ENCODE peak calls at places on chromosome X, in four cellular contexts. One of them, this sample, is unnamed.

GRCh38 chrX:130285710-130286109 is 17.0 kb upstream of the ZNF280C start:
- DNase-seq in cardiac fibroblast: no peak
- DNase-seq in naive thymus-derived CD8-positive, alpha-beta T cell: no peak
- DNase-seq in activated gamma-delta T cell treated with anti-CD3 and anti-CD28 coated beads, Interleukin-2, amount 50 U/mL, for 16 hours: no peak
- DNase-seq in this sample: no peak

GRCh38 chrX:136863826-136864225 is 16.7 kb downstream of the RBMX start:
- DNase-seq in cardiac fibroblast: no peak
- DNase-seq in activated gamma-delta T cell treated with anti-CD3 and anti-CD28 coated beads, Interleukin-2, amount 50 U/mL, for 16 hours: no peak
- DNase-seq in naive thymus-derived CD8-positive, alpha-beta T cell: no peak
- DNase-seq in this sample: no peak

GRCh38 chrX:134294548-134294947 is 57.6 kb downstream of the CCDC160 start:
- DNase-seq in activated gamma-delta T cell treated with anti-CD3 and anti-CD28 coated beads, Interleukin-2, amount 50 U/mL, for 16 hours: no peak
- DNase-seq in naive thymus-derived CD8-positive, alpha-beta T cell: no peak
- DNase-seq in cardiac fibroblast: peak; percentile 1
- DNase-seq in this sample: no peak

GRCh38 chrX:39869846-39870601 is 227.7 kb downstream of the BCOR start:
- DNase-seq in cardiac fibroblast: peak; percentile 64
- DNase-seq in activated gamma-delta T cell treated with anti-CD3 and anti-CD28 coated beads, Interleukin-2, amount 50 U/mL, for 16 hours: peak; percentile 74
- DNase-seq in naive thymus-derived CD8-positive, alpha-beta T cell: peak; percentile 19
- DNase-seq in this sample: peak; percentile 66

GRCh38 chrX:45230410-45230809 is 29.7 kb upstream of the DIPK2B start:
- DNase-seq in naive thymus-derived CD8-positive, alpha-beta T cell: no peak
- DNase-seq in cardiac fibroblast: no peak
- DNase-seq in activated gamma-delta T cell treated with anti-CD3 and anti-CD28 coated beads, Interleukin-2, amount 50 U/mL, for 16 hours: no peak
- DNase-seq in this sample: no peak

GRCh38 chrX:45621356-45622041 is 420.8 kb upstream of the DIPK2B start:
- DNase-seq in activated gamma-delta T cell treated with anti-CD3 and anti-CD28 coated beads, Interleukin-2, amount 50 U/mL, for 16 hours: no peak
- DNase-seq in naive thymus-derived CD8-positive, alpha-beta T cell: no peak
- DNase-seq in cardiac fibroblast: peak; percentile 84
- DNase-seq in this sample: no peak

GRCh38 chrX:154091678-154092077 is 5.8 kb downstream of the MECP2 start:
- DNase-seq in activated gamma-delta T cell treated with anti-CD3 and anti-CD28 coated beads, Interleukin-2, amount 50 U/mL, for 16 hours: peak; percentile 5
- DNase-seq in naive thymus-derived CD8-positive, alpha-beta T cell: no peak
- DNase-seq in cardiac fibroblast: no peak
- DNase-seq in this sample: no peak

GRCh38 chrX:129618997-129619396 is 35.8 kb downstream of the APLN start:
- DNase-seq in naive thymus-derived CD8-positive, alpha-beta T cell: no peak
- DNase-seq in activated gamma-delta T cell treated with anti-CD3 and anti-CD28 coated beads, Interleukin-2, amount 50 U/mL, for 16 hours: no peak
- DNase-seq in cardiac fibroblast: no peak
- DNase-seq in this sample: no peak